ENCODE peak calls at places on chromosomes 12 and 14, in eight cellular contexts. Y is AG10803, S is lower leg skin, U is mesothelial cell of epicardium, K is cardiac muscle cell, V is transverse colon, G is colonic mucosa, Z is neural crest cell. R is an unnamed sample.

GRCh38 chr12:75738486-75738885 is 227.1 kb upstream of the KRR1 start:
- DNase-seq in V (no peak), G (no peak), Z (no peak), U (no peak), K (peak; percentile 24), Y (no peak), S (no peak), R (peak; percentile 54)

GRCh38 chr14:36767603-36768281 is 106.1 kb downstream of the PAX9 start:
- DNase-seq in K (no peak), G (no peak), Y (peak; percentile 27), V (no peak), U (no peak), S (no peak), Z (no peak), R (no peak)

GRCh38 chr12:11853126-11853525 is 203.7 kb downstream of the ETV6 start:
- DNase-seq in Z (no peak), U (no peak), V (peak; percentile 49), S (no peak), Y (no peak), K (no peak), G (peak; percentile 56), R (no peak)

GRCh38 chr12:43453761-43454160 is 98.2 kb downstream of the ADAMTS20 start:
- DNase-seq in G (no peak), V (no peak), U (no peak), S (no peak), Z (no peak), Y (no peak), K (no peak), R (no peak)

GRCh38 chr14:90544566-90544965 is 147.7 kb downstream of the CALM1 start:
- DNase-seq in K (no peak), Z (no peak), G (no peak), Y (no peak), S (no peak), U (no peak), V (no peak), R (no peak)

GRCh38 chr14:95045836-95046430 is 111.4 kb downstream of the DICER1 start:
- DNase-seq in U (peak; percentile 22), K (no peak), G (no peak), V (no peak), Z (no peak), Y (no peak), S (no peak), R (no peak)

GRCh38 chr12:59665692-59666091 is 69.9 kb downstream of the SLC16A7 start:
- DNase-seq in Z (no peak), G (no peak), Y (no peak), V (no peak), S (no peak), U (no peak), K (peak; percentile 10), R (no peak)

GRCh38 chr12:89707992-89708792 is 446 bp downstream of the ATP2B1 start:
- DNase-seq in S (peak; percentile 35), K (peak; percentile 27), Z (peak; percentile 14), Y (no peak), G (peak; percentile 46), U (peak; percentile 49), V (peak; percentile 47), R (peak; percentile 41)

GRCh38 chr14:50773632-50774541 is 57.1 kb downstream of the NIN start:
- DNase-seq in K (peak; percentile 50), U (peak; percentile 63), Y (peak; percentile 53), S (peak; percentile 31), G (peak; percentile 41), Z (peak; percentile 48), V (peak; percentile 34), R (no peak)

GRCh38 chr14:35556548-35556947 is 22.6 kb downstream of the INSM2 start:
- DNase-seq in Y (no peak), V (no peak), U (no peak), S (no peak), K (no peak), G (no peak), Z (no peak), R (no peak)

GRCh38 chr14:26867171-26867757 is 269.4 kb upstream of the NOVA1 start:
- DNase-seq in G (no peak), K (no peak), S (peak; percentile 35), Y (no peak), Z (no peak), V (no peak), U (no peak), R (no peak)

GRCh38 chr14:69612759-69613145 is 1.4 kb downstream of the SUSD6 start:
- DNase-seq in Z (no peak), K (no peak), S (no peak), Y (peak; percentile 23), G (no peak), U (no peak), V (no peak), R (no peak)

GRCh38 chr12:68609955-68610434 is 704 bp upstream of the RAP1B start:
- DNase-seq in Y (peak; percentile 52), G (peak; percentile 40), S (no peak), U (no peak), K (peak; percentile 55), Z (no peak), V (no peak), R (no peak)

GRCh38 chr12:16037533-16037932 is 126.4 kb downstream of the DERA start:
- DNase-seq in G (no peak), K (no peak), U (no peak), Y (no peak), S (no peak), Z (no peak), V (no peak), R (no peak)

GRCh38 chr12:13234045-13234641 is 37.6 kb downstream of the EMP1 start:
- DNase-seq in U (no peak), Z (peak; percentile 48), S (peak; percentile 72), G (peak; percentile 70), Y (peak; percentile 66), K (peak; percentile 77), V (peak; percentile 48), R (peak; percentile 26)

GRCh38 chr14:74062809-74063150 is 21.5 kb downstream of the ALDH6A1 start:
- DNase-seq in Y (no peak), G (no peak), Z (no peak), K (no peak), S (no peak), U (no peak), V (no peak), R (no peak)

GRCh38 chr12:124518051-124518932 is 49.1 kb downstream of the NCOR2 start:
- DNase-seq in Z (peak; percentile 46), K (peak; percentile 100), S (peak; percentile 99), G (peak; percentile 100), U (peak; percentile 99), V (peak; percentile 97), Y (peak; percentile 100), R (no peak)

GRCh38 chr12:3820122-3820521 is 53.1 kb downstream of the PARP11 start:
- DNase-seq in S (no peak), V (no peak), Y (peak; percentile 26), G (no peak), Z (no peak), U (no peak), K (no peak), R (no peak)

GRCh38 chr14:73452341-73453191 is 5.8 kb downstream of the NUMB start:
- DNase-seq in Y (peak; percentile 84), G (no peak), S (no peak), Z (no peak), V (no peak), K (peak; percentile 96), U (no peak), R (no peak)

GRCh38 chr12:14731821-14732220 is 35.4 kb upstream of the GUCY2C start:
- DNase-seq in U (no peak), Y (no peak), Z (no peak), V (no peak), S (no peak), K (no peak), G (no peak), R (no peak)

GRCh38 chr14:99520571-99521081 is 39.4 kb downstream of the CCNK start:
- DNase-seq in S (no peak), G (no peak), U (no peak), Z (no peak), V (no peak), K (no peak), Y (no peak), R (no peak)

DNA sequence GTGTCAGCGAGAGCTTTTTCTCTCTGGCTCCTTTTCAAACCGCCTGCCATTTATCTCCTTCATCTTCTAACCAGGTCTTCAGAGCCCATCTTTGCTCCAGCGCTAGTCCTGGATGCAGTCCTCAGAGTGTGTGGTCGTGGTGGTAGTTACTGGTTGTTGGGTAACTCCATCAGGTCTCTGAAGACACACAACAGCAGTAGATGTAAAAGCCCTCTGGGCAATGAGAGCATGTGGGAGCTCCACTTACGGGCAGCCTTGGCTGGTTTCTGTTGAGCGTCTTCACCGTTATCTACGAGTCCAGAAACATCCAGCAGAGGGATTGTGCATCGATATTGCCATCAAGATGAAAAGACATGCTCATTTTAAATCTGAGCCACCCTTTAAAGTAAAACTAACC is 61.2 kb downstream of the FBXL14 start:
- DNase-seq in S (no peak), K (no peak), U (no peak), G (no peak), V (no peak), Z (no peak), Y (peak; percentile 56), R (peak; percentile 64)
- TF ChIP-seq CTCF in S (no peak), K (no peak), U (no peak), G (no peak), V (no peak), Z (no peak), Y (peak; percentile 30), R (no peak)

DNA sequence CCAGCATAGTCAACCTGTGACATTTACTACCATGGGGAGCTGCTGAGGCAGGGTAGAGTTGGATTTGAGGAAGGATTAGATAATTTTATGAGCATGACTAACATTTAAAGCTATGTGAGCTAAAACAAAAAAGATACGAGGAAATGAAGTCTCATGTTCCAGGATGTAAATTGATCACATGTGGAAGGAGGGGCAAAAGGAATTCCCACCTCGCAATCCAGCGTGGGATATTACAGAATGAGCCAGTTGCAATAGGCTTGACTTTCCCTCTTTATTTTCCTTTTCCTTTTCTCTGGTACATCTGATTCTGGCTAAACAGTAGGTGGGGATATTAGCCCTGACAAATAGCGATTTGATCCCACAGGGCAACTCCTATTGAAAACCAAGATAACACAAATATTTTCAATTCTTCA is 214.9 kb upstream of the HMGA2 start:
- DNase-seq in S (no peak), G (no peak), Z (no peak), Y (peak; percentile 77), V (no peak), K (peak; percentile 59), U (no peak), R (no peak)
- TF ChIP-seq CTCF in S (no peak), G (no peak), Z (no peak), Y (no peak), V (no peak), K (peak; percentile 21), U (no peak), R (no peak)

GRCh38 chr12:48183091-48183875 is at the start of gene CCDC184:
- DNase-seq in S (peak; percentile 43), U (peak; percentile 49), Y (peak; percentile 70), K (peak; percentile 82), V (peak; percentile 60), Z (peak; percentile 70), G (peak; percentile 70), R (peak; percentile 83)
- TF ChIP-seq CTCF in S (no peak), U (no peak), Y (peak; percentile 38), K (peak; percentile 45), V (peak; percentile 32), Z (peak; percentile 58), G (no peak), R (peak; percentile 28)

DNA sequence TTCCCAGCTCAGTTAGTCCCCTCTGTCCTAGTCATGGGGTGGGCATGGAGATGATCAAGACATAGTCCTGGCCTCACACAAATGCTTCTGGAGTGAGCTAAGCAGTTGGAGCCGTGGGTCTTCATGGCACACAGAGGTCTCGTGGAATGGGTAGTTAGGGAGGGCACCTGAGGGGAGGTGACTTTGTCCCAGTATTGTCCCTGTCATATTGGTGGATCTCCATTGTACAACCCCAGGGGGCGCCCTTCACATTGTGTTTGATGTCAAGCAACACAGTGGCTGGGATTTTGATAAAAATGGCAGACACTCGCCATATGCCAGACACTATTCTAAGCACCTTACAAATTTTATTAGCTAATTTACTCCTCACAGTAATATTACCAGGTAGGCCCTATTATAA is 175.4 kb upstream of the LHX5 start:
- DNase-seq in V (no peak), Y (no peak), U (no peak), Z (peak; percentile 28), S (no peak), G (no peak), K (no peak), R (no peak)
- TF ChIP-seq CTCF in V (no peak), Y (no peak), U (peak; percentile 16), Z (no peak), S (no peak), G (no peak), K (peak; percentile 16), R (no peak)

R was measured in GM20000.